ENCODE peak calls at places on chromosomes 12 and 14, in ten cellular contexts. E is AG04450, T is transverse colon, D is sigmoid colon, F is K562, K is bronchial epithelial cell, X is stomach, V is heart right ventricle, L is cardiac muscle cell, B is endothelial cell of umbilical vein. U is an unnamed sample. For H3K27me3, the result is how much of the 10 kb centered on the place peaks cover.

GRCh38 chr12:59858508-59858907 is 262.7 kb downstream of the SLC16A7 start:
- DNase-seq in E (no peak), T (peak), D (no peak), F (no peak), K (no peak), X (peak), V (no peak), L (no peak), B (peak), U (no peak)

GRCh38 chr12:75997658-75998057 is 33.9 kb downstream of the PHLDA1 start:
- DNase-seq in E (no peak), T (no peak), D (no peak), F (no peak), K (no peak), X (no peak), V (no peak), L (no peak), B (peak), U (no peak)

GRCh38 chr14:87869619-87870583 is 123.1 kb downstream of the GALC start:
- DNase-seq in E (peak), T (no peak), D (no peak), F (no peak), K (peak), X (no peak), V (no peak), L (no peak), B (no peak), U (no peak)

GRCh38 chr12:52836042-52836466 is 1.9 kb upstream of the KRT79 start:
- DNase-seq in E (no peak), T (no peak), D (no peak), F (peak), K (peak), X (no peak), V (no peak), L (no peak), B (peak), U (no peak)

GRCh38 chr14:51448831-51449665 is 202.7 kb upstream of the FRMD6 start:
- DNase-seq in E (peak), T (no peak), D (no peak), F (no peak), K (peak), X (no peak), V (no peak), L (no peak), B (peak), U (no peak)

GRCh38 chr14:32073537-32074189 is 3.4 kb upstream of the ARHGAP5 start:
- DNase-seq in E (peak), T (peak), D (peak), F (peak), K (peak), X (peak), V (no peak), L (peak), B (peak), U (peak)

GRCh38 chr14:72850360-72850759 is 43.5 kb downstream of the DPF3 start:
- DNase-seq in E (no peak), T (peak), D (no peak), F (no peak), K (no peak), X (no peak), V (no peak), L (no peak), B (no peak), U (no peak)

GRCh38 chr14:60760209-60760608 is 25.6 kb downstream of the MNAT1 start:
- DNase-seq in E (no peak), T (no peak), D (no peak), F (no peak), K (no peak), X (no peak), V (no peak), L (no peak), B (no peak), U (no peak)

GRCh38 chr12:106753526-106753925 is 21.0 kb upstream of the RIC8B start:
- DNase-seq in E (no peak), T (peak), D (no peak), F (no peak), K (peak), X (peak), V (no peak), L (no peak), B (no peak), U (peak)

GRCh38 chr12:14771651-14772137 is 31.6 kb downstream of the WBP11 start:
- DNase-seq in E (no peak), T (no peak), D (no peak), F (no peak), K (no peak), X (no peak), V (no peak), L (no peak), B (no peak), U (peak)

GRCh38 chr14:91158091-91158790 is 44.4 kb downstream of the DGLUCY start:
- DNase-seq in E (no peak), T (peak), D (no peak), F (no peak), K (peak), X (peak), V (peak), L (no peak), B (no peak), U (no peak)

GRCh38 chr12:19196959-19197630 is 67.6 kb downstream of the PLEKHA5 start:
- DNase-seq in E (no peak), T (no peak), D (no peak), F (no peak), K (no peak), X (no peak), V (no peak), L (no peak), B (no peak), U (no peak)

GRCh38 chr14:27090716-27091115 is 492.9 kb upstream of the NOVA1 start:
- DNase-seq in E (no peak), T (no peak), D (no peak), F (no peak), K (no peak), X (no peak), V (no peak), L (no peak), B (no peak), U (no peak)

GRCh38 chr14:104580961-104581360 is 1.4 kb downstream of the C14orf180 start:
- DNase-seq in E (no peak), T (peak), D (peak), F (no peak), K (peak), X (peak), V (peak), L (no peak), B (no peak), U (no peak)

GRCh38 chr12:45658066-45658465 is 71.4 kb upstream of the ARID2 start:
- DNase-seq in E (no peak), T (no peak), D (no peak), F (no peak), K (no peak), X (no peak), V (no peak), L (no peak), B (no peak), U (no peak)

GRCh38 chr14:99562848-99563748 is 40.9 kb downstream of the CCDC85C start:
- DNase-seq in E (peak), T (peak), D (peak), F (peak), K (no peak), X (peak), V (peak), L (peak), B (peak), U (no peak)

GRCh38 chr12:5969156-5969973 is 24.3 kb upstream of the ANO2 start:
- DNase-seq in E (no peak), T (no peak), D (no peak), F (no peak), K (no peak), X (no peak), V (no peak), L (no peak), B (no peak), U (no peak)

GRCh38 chr12:133023566-133023965 is 13.7 kb upstream of the ZNF84 start:
- DNase-seq in E (no peak), T (no peak), D (no peak), F (no peak), K (peak), X (no peak), V (no peak), L (no peak), B (no peak), U (no peak)

GRCh38 chr12:44076892-44077291 is 241.0 kb downstream of the TMEM117 start:
- DNase-seq in E (no peak), T (no peak), D (no peak), F (no peak), K (no peak), X (no peak), V (no peak), L (no peak), B (no peak), U (no peak)

GRCh38 chr14:89458713-89459112 is 41.7 kb upstream of the FOXN3 start:
- DNase-seq in E (no peak), T (no peak), D (peak), F (no peak), K (no peak), X (no peak), V (no peak), L (no peak), B (no peak), U (no peak)

DNA sequence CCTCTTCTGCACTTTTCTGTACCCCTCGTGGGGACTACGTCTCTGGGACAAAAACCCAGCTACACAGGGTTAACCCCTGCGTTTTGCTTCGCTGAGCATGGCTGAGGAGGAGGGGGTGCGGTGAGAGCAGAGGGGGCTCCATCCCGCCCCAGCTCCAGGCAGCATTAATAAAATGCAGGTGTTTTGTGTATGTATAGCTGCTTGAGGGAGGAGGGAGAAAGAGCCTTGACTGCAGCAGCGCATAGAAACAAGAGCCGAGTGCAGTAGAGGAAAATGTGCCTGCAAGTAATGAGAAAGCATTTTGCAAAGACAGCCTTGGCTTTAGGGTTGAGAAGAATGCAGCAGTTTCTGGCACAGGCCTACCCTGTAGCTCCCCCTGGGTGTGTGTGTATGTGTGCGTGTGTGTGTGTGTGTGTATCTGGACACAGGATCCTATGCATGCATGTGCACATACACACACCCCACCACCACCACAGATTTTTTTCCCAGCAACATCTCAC is 103.9 kb downstream of the ZFP36L1 start:
- DNase-seq in E (no peak), T (no peak), D (peak), F (no peak), K (no peak), X (no peak), V (no peak), L (no peak), B (no peak), U (no peak)
- TF ChIP-seq CTCF in E (peak), T (no peak), D (no peak), F (no peak), K (no peak), X (no peak), V (no peak), L (peak), B (no peak), U (no peak)

DNA sequence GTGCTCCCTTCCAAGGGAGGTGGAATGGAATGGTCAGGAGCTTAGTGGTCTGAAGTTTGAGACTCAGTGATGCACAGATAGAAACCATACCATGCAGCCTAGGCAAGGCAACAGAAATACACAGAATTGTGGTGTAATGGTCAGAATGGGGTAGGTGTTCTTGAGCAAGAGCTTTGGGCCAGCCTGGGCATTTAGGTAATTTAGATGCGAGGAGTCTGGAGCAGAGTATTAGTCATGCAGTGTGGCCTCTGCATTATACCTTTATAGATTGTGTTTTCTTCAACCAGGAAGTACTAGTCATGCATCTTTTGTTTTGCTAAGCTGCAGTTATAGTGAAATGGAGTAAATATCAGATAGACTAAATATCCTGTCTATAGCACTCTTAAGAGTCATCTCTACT is 118.3 kb downstream of the DAAM1 start:
- DNase-seq in E (no peak), T (no peak), D (no peak), F (no peak), K (peak), X (no peak), V (no peak), L (no peak), B (peak), U (no peak)
- H3K4me3 ChIP-seq in E (no peak), T (no peak), D (no peak), F (no peak), K (no peak), X (no peak), V (no peak), L (no peak), B (no peak), U (no peak)

GRCh38 chr12:49010092-49010668 is 8.4 kb downstream of the PRKAG1 start:
- DNase-seq in E (no peak), T (no peak), D (no peak), F (no peak), K (no peak), X (no peak), V (no peak), L (no peak), B (no peak), U (no peak)

GRCh38 chr12:49012739-49013138 is 5.8 kb downstream of the PRKAG1 start:
- DNase-seq in E (no peak), T (no peak), D (no peak), F (no peak), K (no peak), X (no peak), V (no peak), L (no peak), B (no peak), U (no peak)

GRCh38 chr12:49014547-49014946 is 4.0 kb downstream of the PRKAG1 start:
- DNase-seq in E (no peak), T (no peak), D (no peak), F (no peak), K (peak), X (no peak), V (no peak), L (peak), B (no peak), U (no peak)

GRCh38 chr12:49013403-49013802 is 5.2 kb downstream of the PRKAG1 start:
- DNase-seq in E (no peak), T (no peak), D (no peak), F (no peak), K (no peak), X (no peak), V (no peak), L (no peak), B (no peak), U (no peak)

DNA sequence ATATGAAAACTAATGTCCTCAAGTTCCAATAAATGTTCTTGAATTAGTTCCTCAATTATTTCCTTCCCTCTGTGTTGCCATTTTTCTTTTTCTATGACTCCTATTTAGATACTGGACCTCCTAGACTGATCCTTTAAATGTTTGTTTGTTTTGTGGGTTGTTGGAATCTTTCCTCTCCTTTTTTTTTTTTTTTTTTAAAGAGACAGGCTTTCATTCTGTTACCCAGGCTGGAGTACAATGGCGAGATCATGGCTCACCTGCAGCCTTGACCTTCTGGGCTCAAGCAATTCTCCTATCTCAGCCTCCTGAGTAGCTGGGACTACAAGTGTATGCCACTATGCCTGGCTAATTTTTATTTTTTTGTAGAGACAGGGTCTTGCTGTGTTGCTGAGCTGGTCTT is 9.6 kb downstream of the PRKAG1 start:
- DNase-seq in E (no peak), T (no peak), D (no peak), F (no peak), K (no peak), X (no peak), V (no peak), L (no peak), B (no peak), U (no peak)
- H3K27me3 ChIP-seq in E (under half), T (under half), D (under half), F (under half), K (under half), X (under half), V (under half), L (under half), B (under half), U (under half)

GRCh38 chr12:124174406-124174805 is 120.5 kb upstream of the RFLNA start:
- DNase-seq in E (no peak), T (no peak), D (no peak), F (no peak), K (no peak), X (no peak), V (no peak), L (no peak), B (peak), U (no peak)
- TF ChIP-seq CTCF in E (no peak), T (no peak), D (no peak), F (no peak), K (no peak), X (no peak), V (no peak), L (no peak), B (no peak), U (no peak)

GRCh38 chr14:58646479-58646878 is 8.7 kb downstream of the DACT1 start:
- DNase-seq in E (no peak), T (no peak), D (no peak), F (peak), K (no peak), X (no peak), V (no peak), L (no peak), B (no peak), U (no peak)

GRCh38 chr14:58645641-58646040 is 7.9 kb downstream of the DACT1 start:
- DNase-seq in E (no peak), T (no peak), D (no peak), F (no peak), K (no peak), X (no peak), V (no peak), L (no peak), B (no peak), U (no peak)

GRCh38 chr14:58650857-58651256 is 13.1 kb downstream of the DACT1 start:
- DNase-seq in E (no peak), T (no peak), D (no peak), F (no peak), K (no peak), X (no peak), V (no peak), L (no peak), B (no peak), U (no peak)

GRCh38 chr14:58643366-58643765 is 5.6 kb downstream of the DACT1 start:
- DNase-seq in E (no peak), T (no peak), D (no peak), F (no peak), K (no peak), X (no peak), V (no peak), L (peak), B (no peak), U (no peak)

DNA sequence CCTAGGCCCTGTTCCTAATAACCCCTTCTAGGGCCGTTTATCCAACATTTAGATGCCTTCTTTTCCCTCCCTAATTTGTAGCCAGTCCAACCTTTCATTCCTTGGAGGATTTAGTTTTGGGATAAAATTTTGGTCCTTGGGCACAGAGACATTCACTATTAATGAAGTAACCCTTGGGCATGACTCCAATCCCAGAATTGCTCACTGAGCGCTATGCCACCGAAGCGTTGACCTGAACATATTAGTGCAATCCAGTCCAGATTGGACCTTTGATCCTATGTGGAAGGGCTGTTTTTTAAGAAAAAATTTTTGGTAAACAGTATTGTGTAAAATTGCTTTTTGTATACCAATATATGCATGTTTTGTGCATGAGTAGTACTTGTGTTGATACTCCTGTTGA is 10.0 kb downstream of the DACT1 start:
- DNase-seq in E (no peak), T (no peak), D (no peak), F (no peak), K (no peak), X (no peak), V (no peak), L (no peak), B (no peak), U (no peak)
- H3K4me3 ChIP-seq in E (no peak), T (no peak), D (no peak), F (no peak), K (no peak), X (no peak), V (no peak), L (no peak), B (no peak), U (no peak)

GRCh38 chr12:131380961-131381705 is 329.8 kb upstream of the SFSWAP start:
- DNase-seq in E (no peak), T (no peak), D (peak), F (no peak), K (no peak), X (no peak), V (no peak), L (no peak), B (no peak), U (no peak)
- H3K27me3 ChIP-seq in E (under half), T (under half), D (under half), F (half or more), K (under half), X (under half), V (half or more), L (under half), B (under half), U (under half)

DNA sequence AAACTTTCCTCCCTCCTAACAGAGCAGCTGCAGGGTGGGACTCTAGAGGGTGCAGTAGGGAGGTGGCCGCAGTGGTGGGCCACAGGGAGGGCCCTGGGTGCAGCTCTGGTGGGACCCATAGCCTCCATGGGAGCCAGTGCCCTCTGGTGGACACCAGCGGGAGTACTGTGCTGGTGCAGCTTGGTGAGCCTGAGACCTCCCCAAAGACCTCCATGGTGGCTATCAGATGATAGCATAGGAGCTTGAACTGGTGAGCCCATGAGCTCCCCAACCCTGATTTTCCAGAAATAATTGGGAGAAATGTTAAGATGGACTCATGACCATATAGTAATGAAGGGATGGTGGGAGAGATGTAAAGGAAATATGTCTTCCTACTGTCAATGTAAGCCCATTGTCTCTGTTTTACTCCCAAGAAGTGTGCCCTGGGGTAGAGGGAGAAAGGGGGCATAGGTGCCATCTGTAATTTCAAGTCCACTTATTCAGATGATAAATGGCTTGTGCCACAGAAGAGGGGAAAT is 98.7 kb downstream of the GAS2L3 start:
- DNase-seq in E (no peak), T (peak), D (no peak), F (peak), K (no peak), X (no peak), V (peak), L (peak), B (peak), U (peak)
- TF ChIP-seq CTCF in E (peak), T (peak), D (peak), F (peak), K (peak), X (no peak), V (peak), L (peak), B (peak), U (peak)

DNA sequence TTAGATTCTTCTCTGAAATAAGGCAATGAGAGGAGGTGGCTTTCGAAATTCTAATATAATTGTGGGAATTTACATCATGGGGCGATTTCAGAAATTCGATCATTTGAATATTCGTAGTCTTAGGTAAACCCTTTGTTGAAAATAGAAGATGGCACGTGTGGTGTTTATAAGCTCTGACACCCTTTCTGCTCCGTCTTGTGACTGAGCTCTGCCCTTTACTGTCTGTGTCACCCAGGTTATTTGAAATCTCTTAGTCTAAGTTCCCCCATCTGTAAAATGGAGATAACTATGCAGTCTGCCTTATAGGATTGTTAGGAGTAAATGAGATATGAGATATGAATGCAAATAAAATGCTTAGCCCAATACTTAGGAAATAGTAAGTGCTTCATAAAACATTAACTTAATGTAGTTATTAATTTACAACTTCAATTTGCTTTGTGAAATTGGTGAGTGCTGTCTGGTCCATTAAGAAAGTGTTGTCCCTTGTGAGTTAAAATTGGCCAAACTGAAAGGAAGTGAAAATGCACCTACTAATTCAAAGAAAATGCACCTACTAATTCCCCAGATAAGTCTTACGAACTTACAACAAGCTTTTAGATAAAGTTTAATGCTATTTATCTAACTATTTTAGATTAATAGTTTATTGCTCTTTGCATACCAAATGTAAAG is 1.6 kb downstream of the BMAL2 start:
- DNase-seq in E (no peak), T (no peak), D (no peak), F (no peak), K (peak), X (no peak), V (no peak), L (no peak), B (no peak), U (no peak)
- H3K4me3 ChIP-seq in E (peak), T (no peak), D (peak), F (no peak), K (peak), X (peak), V (no peak), L (peak), B (peak), U (peak)

GRCh38 chr14:69485701-69486100 is 1.2 kb downstream of the PLEKHD1 start:
- DNase-seq in E (no peak), T (no peak), D (no peak), F (no peak), K (no peak), X (no peak), V (no peak), L (no peak), B (no peak), U (no peak)
- H3K27me3 ChIP-seq in E (half or more), T (half or more), D (under half), F (under half), K (under half), X (under half), V (under half), L (half or more), B (under half), U (under half)